ENCODE peak calls at places on chromosomes 7 and 10, in ten cellular contexts. L is fibroblast of lung, B is stomach, O is GM23248, Z is adrenal gland, P is psoas muscle, V is heart left ventricle, K is keratinocyte, S is mesenchymal stem cell, N is ovary. G is an unnamed sample.

GRCh38 chr7:956031-956430 is 1.6 kb upstream of the ADAP1 start:
- DNase-seq in L (no peak), B (no peak), O (no peak), Z (no peak), P (peak; percentile 32), V (no peak), K (no peak), S (no peak), N (peak; percentile 19), G (no peak)

GRCh38 chr7:100049441-100050291 is at the start of gene ZSCAN21:
- DNase-seq in L (peak; percentile 83), B (peak; percentile 85), O (peak; percentile 93), Z (peak; percentile 84), P (peak; percentile 94), V (peak; percentile 85), K (peak; percentile 41), S (peak; percentile 87), N (peak; percentile 94), G (peak; percentile 85)

GRCh38 chr10:58017719-58018367 is 249.9 kb downstream of the IPMK start:
- DNase-seq in L (peak; percentile 96), B (no peak), O (peak; percentile 92), Z (peak; percentile 45), P (no peak), V (no peak), K (no peak), S (peak; percentile 32), N (no peak), G (no peak)

GRCh38 chr10:21572578-21572977 is 38.5 kb downstream of the MLLT10 start:
- DNase-seq in L (peak; percentile 57), B (no peak), O (peak; percentile 57), Z (peak; percentile 68), P (peak; percentile 66), V (no peak), K (no peak), S (peak; percentile 28), N (peak; percentile 61), G (no peak)

GRCh38 chr7:28356619-28357018 is 55.7 kb upstream of the CREB5 start:
- DNase-seq in L (no peak), B (no peak), O (no peak), Z (no peak), P (no peak), V (no peak), K (no peak), S (no peak), N (no peak), G (no peak)

GRCh38 chr10:119688033-119688508 is 36.9 kb downstream of the BAG3 start:
- DNase-seq in L (no peak), B (no peak), O (no peak), Z (no peak), P (no peak), V (no peak), K (no peak), S (no peak), N (no peak), G (no peak)

GRCh38 chr7:74141705-74142104 is 32.5 kb upstream of the EIF4H start:
- DNase-seq in L (no peak), B (no peak), O (no peak), Z (no peak), P (no peak), V (no peak), K (no peak), S (no peak), N (no peak), G (no peak)

GRCh38 chr7:51430480-51431086 is 114.0 kb upstream of the COBL start:
- DNase-seq in L (peak; percentile 15), B (no peak), O (peak; percentile 62), Z (peak; percentile 19), P (no peak), V (peak; percentile 23), K (no peak), S (peak; percentile 46), N (peak; percentile 45), G (no peak)

GRCh38 chr7:5532520-5533335 is 109.1 kb upstream of the TNRC18 start:
- DNase-seq in L (no peak), B (peak; percentile 78), O (peak; percentile 42), Z (peak; percentile 51), P (peak; percentile 75), V (no peak), K (no peak), S (no peak), N (peak; percentile 72), G (peak; percentile 55)

GRCh38 chr7:152090739-152091138 is 65.3 kb downstream of the GALNT11 start:
- DNase-seq in L (no peak), B (no peak), O (no peak), Z (no peak), P (no peak), V (no peak), K (no peak), S (no peak), N (no peak), G (no peak)

DNA sequence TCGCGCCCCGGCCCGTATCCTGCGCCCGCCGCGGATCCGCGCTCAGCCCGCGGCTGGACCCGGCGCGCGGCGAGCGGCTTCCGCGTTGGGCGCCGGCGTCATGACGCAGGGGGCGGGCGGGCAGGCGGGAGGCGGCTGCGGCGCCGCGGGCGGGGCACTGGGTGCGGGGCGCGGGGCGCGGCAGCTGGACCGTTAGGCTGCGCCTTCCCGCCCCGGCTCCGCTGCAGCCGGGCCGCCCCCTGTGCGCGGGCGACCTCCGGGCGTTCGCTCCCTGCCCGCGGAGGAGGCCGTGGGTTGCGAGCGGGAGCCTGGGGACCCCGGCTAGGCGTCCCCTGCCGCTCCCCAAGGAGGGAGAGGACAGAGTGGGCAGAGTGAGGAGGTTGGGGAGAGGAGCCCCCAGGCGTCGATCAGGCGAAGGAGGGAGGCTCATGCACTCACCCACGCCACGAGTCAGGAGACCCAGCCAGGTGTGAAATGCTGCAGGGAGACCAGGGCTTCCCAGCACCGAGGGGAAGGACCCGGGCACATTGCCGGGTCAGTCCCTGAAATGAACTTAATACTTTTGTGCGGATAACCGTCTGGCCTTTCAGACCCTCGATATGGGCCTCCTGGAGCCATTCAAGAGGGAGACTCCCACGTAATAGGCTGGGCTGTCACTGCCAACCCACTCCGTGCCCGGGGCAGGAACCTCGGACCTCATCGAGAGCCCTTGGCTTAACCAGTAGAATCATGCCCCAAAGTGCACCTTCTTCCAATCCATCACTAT is at the start of gene PIP4K2A:
- DNase-seq in L (peak; percentile 76), B (peak; percentile 82), O (peak; percentile 93), Z (peak; percentile 66), P (peak; percentile 83), V (peak; percentile 84), K (no peak), S (peak; percentile 71), N (peak; percentile 80), G (peak; percentile 83)
- H3K27ac ChIP-seq in L (peak within 1 kb of the TSS; percentile 80), B (peak within 1 kb of the TSS; percentile 85), O (peak within 1 kb of the TSS; percentile 39), Z (peak within 1 kb of the TSS; percentile 87), P (peak within 1 kb of the TSS; percentile 68), V (peak within 1 kb of the TSS; percentile 84), K (peak within 1 kb of the TSS; percentile 25), S (peak within 1 kb of the TSS; percentile 91), N (peak within 1 kb of the TSS; percentile 61), G (peak within 1 kb of the TSS; percentile 84)

GRCh38 chr10:75205908-75206307 is 4.7 kb upstream of the VDAC2 start:
- DNase-seq in L (no peak), B (no peak), O (no peak), Z (no peak), P (no peak), V (no peak), K (no peak), S (no peak), N (no peak), G (no peak)
- H3K4me1 ChIP-seq in L (peaks cover 22% of the 10 kb centered on the region), B (peaks cover 8% of the 10 kb centered on the region), O (peaks cover 35% of the 10 kb centered on the region), Z (peaks cover 9% of the 10 kb centered on the region), P (peaks cover 39% of the 10 kb centered on the region), V (peaks cover 12% of the 10 kb centered on the region), K (peaks cover 56% of the 10 kb centered on the region), S (peaks cover 12% of the 10 kb centered on the region), N (peaks cover 4% of the 10 kb centered on the region), G (peaks cover 15% of the 10 kb centered on the region)

DNA sequence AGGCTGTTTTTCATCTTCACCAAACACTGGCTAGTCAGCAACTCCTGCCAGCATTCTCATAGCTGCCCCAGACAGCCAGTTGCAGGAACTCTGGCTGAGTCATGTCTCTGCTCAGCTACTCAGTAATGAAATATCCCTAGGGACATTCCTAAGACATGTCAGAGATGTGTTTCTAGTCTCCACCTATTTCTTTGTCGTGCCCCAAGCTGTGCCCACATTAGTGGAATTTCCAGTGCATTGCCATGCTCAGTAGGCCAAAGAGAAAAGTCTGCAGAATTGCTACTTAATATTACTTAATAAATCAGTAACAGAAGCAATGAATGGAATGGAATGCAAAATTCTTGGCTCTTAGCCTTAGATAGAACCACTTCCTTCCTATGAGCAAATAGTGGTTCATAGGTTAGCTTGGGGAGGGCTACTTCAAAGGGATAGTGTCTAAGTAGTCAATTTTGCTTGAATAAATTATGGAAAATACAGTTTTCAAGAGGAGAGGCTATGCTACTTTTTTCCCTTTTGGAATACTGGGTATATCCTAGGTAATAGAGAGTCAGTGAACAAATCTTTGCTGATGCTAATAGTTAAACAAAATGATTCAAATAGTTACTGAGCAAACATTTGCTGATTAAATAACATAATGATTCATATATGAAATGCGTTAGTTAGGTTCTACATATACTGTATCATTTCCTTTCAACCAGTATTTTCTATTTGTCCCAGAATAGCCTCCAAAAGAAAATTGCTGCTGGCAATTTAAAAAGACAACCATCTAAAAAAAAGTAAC is 23.6 kb upstream of the SEMA3C start:
- DNase-seq in L (peak; percentile 99), B (peak; percentile 31), O (peak; percentile 100), Z (peak; percentile 71), P (peak; percentile 66), V (peak; percentile 39), K (peak; percentile 95), S (peak; percentile 96), N (peak; percentile 42), G (peak; percentile 25)
- H3K4me3 ChIP-seq in L (no peak overlapping the region), B (no peak overlapping the region), O (peak overlapping the region; percentile 59), Z (no peak overlapping the region), P (no peak overlapping the region), V (no peak overlapping the region), K (peak overlapping the region; percentile 2), S (no peak overlapping the region), N (no peak overlapping the region), G (no peak overlapping the region)

DNA sequence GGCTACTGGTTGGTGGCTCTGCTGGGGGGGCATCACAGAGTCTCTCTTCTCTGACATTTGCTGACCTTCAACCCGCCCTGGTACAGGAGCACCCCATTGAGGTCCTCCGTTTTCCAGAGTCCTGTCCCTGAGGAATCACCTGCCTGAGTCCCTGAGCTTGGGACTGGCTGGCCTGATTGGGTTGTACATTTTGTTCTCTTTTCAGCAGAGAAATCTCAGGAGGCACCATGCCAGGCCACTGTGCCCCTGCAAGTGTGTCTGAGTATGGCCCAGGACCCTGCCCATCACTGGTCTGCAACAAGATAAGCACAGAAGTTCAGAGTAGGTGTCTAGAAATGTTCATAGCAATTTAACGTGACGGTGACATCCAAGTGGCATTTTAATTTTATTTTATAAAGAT is 131.2 kb downstream of the CUX1 start:
- DNase-seq in L (no peak), B (no peak), O (no peak), Z (no peak), P (no peak), V (no peak), K (no peak), S (no peak), N (peak; percentile 55), G (no peak)
- H3K27ac ChIP-seq in L (no peak overlapping the region), B (peak overlapping the region; percentile 31), O (no peak overlapping the region), Z (no peak overlapping the region), P (peak overlapping the region; percentile 80), V (peak overlapping the region; percentile 90), K (no peak overlapping the region), S (no peak overlapping the region), N (no peak overlapping the region), G (peak overlapping the region; percentile 75)

GRCh38 chr7:27168265-27168947 is 3.1 kb upstream of the HOXA9 start:
- DNase-seq in L (no peak), B (no peak), O (peak; percentile 79), Z (no peak), P (peak; percentile 88), V (no peak), K (no peak), S (peak; percentile 80), N (no peak), G (no peak)
- H3K4me1 ChIP-seq in L (no peaks in the 10 kb centered on the region), B (peaks cover 53% of the 10 kb centered on the region), O (peaks cover 7% of the 10 kb centered on the region), Z (peaks cover 8% of the 10 kb centered on the region), P (peaks cover 17% of the 10 kb centered on the region), V (peaks cover 12% of the 10 kb centered on the region), K (peaks cover 32% of the 10 kb centered on the region), S (peaks cover 19% of the 10 kb centered on the region), N (peaks cover 7% of the 10 kb centered on the region), G (peaks cover 9% of the 10 kb centered on the region)

GRCh38 chr10:110613996-110614495 is 30.1 kb upstream of the RBM20 start:
- DNase-seq in L (no peak), B (no peak), O (no peak), Z (no peak), P (no peak), V (no peak), K (no peak), S (no peak), N (no peak), G (no peak)
- H3K4me3 ChIP-seq in L (no peak overlapping the region), B (no peak overlapping the region), O (no peak overlapping the region), Z (no peak overlapping the region), P (no peak overlapping the region), V (no peak overlapping the region), K (no peak overlapping the region), S (no peak overlapping the region), N (no peak overlapping the region), G (no peak overlapping the region)

G was measured in heart right ventricle.